ENCODE peak calls at places on chromosomes 13 and 19, in five cellular contexts. V is glutamatergic neuron, J is cardiac muscle cell, N is B cell, K is pancreas. W is an unnamed sample.

GRCh38 chr19:54420383-54421168 is 5.3 kb downstream of the TTYH1 start:
- DNase-seq in V (no peak), J (no peak), K (peak), N (no peak), W (peak)

GRCh38 chr19:55811340-55811739 is 20.5 kb downstream of the NLRP11 start:
- DNase-seq in V (no peak), K (no peak), N (no peak), J (no peak), W (no peak)

GRCh38 chr13:49210669-49211068 is 9.5 kb upstream of the MLNR start:
- DNase-seq in N (no peak), V (no peak), K (no peak), J (no peak), W (no peak)

GRCh38 chr19:7098096-7098495 is 28.6 kb downstream of the ZNF557 start:
- DNase-seq in V (no peak), N (no peak), J (no peak), K (no peak), W (no peak)

GRCh38 chr19:33796164-33797100 is at the start of gene KCTD15:
- DNase-seq in N (no peak), K (peak), V (peak), J (peak), W (no peak)

GRCh38 chr19:887072-887471 is 5.9 kb downstream of the MED16 start:
- DNase-seq in J (peak), K (no peak), N (no peak), V (no peak), W (no peak)

GRCh38 chr13:72113070-72113469 is 246.1 kb upstream of the DACH1 start:
- DNase-seq in V (no peak), K (no peak), N (no peak), J (no peak), W (no peak)

GRCh38 chr19:3053780-3054179 is 8.5 kb downstream of the TLE5 start:
- DNase-seq in K (no peak), J (no peak), V (no peak), N (no peak), W (no peak)

GRCh38 chr13:32829269-32829668 is 187.0 kb upstream of the KL start:
- DNase-seq in K (no peak), V (no peak), N (no peak), J (no peak), W (no peak)

DNA sequence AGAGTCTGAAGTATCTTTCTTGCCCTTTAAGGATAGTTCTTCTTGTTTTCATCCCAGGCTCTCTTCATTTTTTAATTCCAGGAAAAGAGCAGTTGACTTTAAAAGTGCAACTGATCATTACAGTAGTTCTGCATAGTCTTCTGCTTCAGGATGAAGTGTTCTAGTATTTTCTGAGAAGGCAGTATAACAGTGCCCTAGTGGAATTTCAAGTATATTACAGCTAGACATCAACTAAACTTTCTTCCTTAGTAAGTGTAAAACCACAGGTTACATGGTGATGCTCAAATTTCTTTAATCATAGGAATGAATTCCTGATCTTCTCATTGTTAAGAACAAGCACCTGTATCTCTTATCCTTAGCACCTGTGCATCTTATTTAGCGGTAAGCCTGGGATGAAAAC is 10.9 kb downstream of the NUFIP1 start:
- DNase-seq in V (no peak), K (no peak), J (no peak), N (no peak), W (no peak)
- TF ChIP-seq CTCF in V (peak), K (no peak), J (peak), N (no peak), W (no peak)

GRCh38 chr13:29969286-29969685 is 118.9 kb upstream of the UBL3 start:
- DNase-seq in K (no peak), N (no peak), V (no peak), J (no peak), W (no peak)

GRCh38 chr13:29961036-29961685 is 110.7 kb upstream of the UBL3 start:
- DNase-seq in J (no peak), V (peak), K (no peak), N (no peak), W (no peak)

GRCh38 chr13:29963086-29963485 is 112.7 kb upstream of the UBL3 start:
- DNase-seq in K (no peak), V (no peak), J (no peak), N (no peak), W (no peak)

GRCh38 chr13:29959621-29960020 is 109.2 kb upstream of the UBL3 start:
- DNase-seq in N (no peak), K (no peak), J (no peak), V (no peak), W (no peak)

GRCh38 chr13:29964181-29964845 is 113.9 kb upstream of the UBL3 start:
- DNase-seq in J (no peak), N (no peak), V (no peak), K (no peak), W (no peak)
- TF ChIP-seq CTCF in J (no peak), N (no peak), V (no peak), K (no peak), W (no peak)

DNA sequence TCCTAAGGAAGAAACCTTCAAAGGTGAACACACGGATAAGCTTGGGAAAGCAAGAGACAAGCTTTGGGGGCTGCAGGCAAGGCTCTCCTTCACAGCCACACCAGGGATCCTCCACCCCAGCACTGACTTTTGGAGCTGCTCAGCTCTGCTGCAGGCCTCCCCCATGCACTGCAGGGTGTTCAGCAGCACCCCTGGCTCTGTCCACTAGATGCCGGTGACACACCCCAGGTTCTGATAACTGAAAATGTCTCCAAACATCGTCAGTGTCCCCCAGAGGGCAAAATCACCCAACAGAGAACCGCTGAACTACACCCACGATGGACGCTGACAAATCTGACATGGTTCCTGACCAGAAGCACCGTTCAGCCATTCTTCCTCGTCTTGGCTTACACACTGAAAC is 90.5 kb downstream of the STK24 start:
- DNase-seq in V (no peak), J (no peak), N (no peak), K (no peak), W (no peak)
- TF ChIP-seq CTCF in V (no peak), J (no peak), N (no peak), K (no peak), W (no peak)

DNA sequence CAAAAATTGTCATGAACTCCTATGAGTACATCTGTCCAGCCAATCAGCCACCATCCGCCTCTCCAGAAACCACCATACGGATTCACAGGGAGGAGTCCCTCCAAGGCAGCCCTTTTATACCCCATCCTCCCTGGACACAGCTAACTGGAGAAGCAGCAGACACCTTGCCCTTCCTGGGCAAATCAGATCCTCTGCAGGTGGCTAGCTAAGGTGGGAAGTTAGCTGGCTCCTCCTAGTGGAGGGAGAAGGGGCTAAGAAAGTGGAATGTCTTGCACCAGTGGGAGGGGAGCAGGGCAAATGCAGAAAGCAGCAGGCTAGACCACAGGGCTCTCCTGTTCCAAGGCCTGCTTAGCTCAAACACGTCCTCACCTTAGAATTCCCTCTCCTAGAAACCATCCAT is 46.2 kb upstream of the UQCRFS1 start:
- DNase-seq in V (no peak), K (no peak), N (no peak), J (no peak), W (no peak)
- TF ChIP-seq CTCF in V (no peak), K (no peak), N (no peak), J (peak), W (peak)

GRCh38 chr19:50478901-50479715 is 2.5 kb upstream of the GARIN5A start:
- DNase-seq in K (no peak), J (peak), N (no peak), V (peak), W (no peak)
- TF ChIP-seq CTCF in K (peak), J (peak), N (peak), V (peak), W (no peak)

GRCh38 chr13:97849305-97849704 is 104.2 kb upstream of the IPO5 start:
- DNase-seq in V (no peak), J (peak), K (no peak), N (no peak), W (peak)
- TF ChIP-seq CTCF in V (no peak), J (peak), K (no peak), N (no peak), W (no peak)

DNA sequence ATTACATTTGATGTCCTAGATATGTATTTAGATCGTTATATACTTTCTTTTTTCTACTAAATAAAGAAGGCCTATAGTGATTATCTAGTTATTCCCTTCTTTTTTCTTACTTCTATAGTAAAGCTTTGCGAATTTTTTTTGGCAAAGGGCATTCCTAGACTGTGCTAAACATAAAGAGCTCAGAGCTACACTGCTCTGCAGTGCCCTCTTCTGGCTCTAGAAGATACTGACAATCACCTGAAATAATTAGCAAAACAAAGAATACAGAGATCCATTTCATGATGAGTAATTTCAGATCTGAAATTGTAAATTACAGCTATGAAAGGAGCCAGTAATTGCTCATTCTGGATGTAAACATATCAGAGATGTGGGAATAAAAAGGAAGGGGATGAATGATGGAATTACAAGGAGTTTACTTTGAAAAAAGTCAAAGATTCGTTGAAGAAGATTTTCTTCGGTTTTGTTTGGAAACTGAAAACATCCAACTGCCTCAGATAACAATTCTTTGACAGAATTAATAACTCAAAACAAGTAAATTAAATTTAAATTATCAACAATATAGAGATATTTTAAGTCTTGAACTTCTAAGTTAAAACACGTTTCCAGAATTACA is 288.5 kb downstream of the NALCN start:
- DNase-seq in N (no peak), K (no peak), V (no peak), J (peak), W (peak)
- TF ChIP-seq CTCF in N (peak), K (peak), V (peak), J (peak), W (peak)

DNA sequence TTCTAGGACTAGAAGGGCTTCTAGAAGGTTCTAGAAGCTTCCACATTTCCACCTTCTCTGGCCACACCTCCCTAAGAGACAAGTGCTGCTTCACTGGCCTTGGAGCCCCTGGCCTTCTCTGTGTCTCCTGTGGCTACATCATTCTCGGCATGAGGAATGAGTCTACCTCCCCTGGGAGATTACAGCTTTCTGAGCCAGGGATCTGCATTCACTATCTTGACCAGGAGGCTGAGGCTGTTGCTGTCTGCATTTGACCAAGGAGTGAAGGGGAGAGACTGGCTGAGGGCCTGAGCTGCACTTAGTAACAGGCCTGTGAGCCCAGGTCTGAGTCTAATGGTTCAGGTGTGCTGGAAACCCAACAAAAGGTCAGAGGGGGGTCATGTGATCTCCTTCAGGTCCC is 5.3 kb downstream of the CPAMD8 start:
- DNase-seq in V (no peak), J (no peak), N (no peak), K (no peak), W (no peak)
- TF ChIP-seq CTCF in V (no peak), J (no peak), N (no peak), K (no peak), W (no peak)

GRCh38 chr19:1978346-1978894 is 37.1 kb downstream of the BTBD2 start:
- DNase-seq in N (no peak), K (no peak), J (no peak), V (no peak), W (no peak)
- TF ChIP-seq CTCF in N (no peak), K (no peak), J (no peak), V (no peak), W (no peak)